ENCODE peak calls at places on chromosomes 2 and 18, in five cellular contexts. X, L, H, G and O are unnamed samples.

GRCh38 chr2:56170536-56170935 is 13.3 kb upstream of the CCDC85A start:
- DNase-seq in L (no peak), H (peak), X (no peak), G (no peak), O (no peak)

GRCh38 chr2:135097532-135098231 is 45.6 kb downstream of the RAB3GAP1 start:
- DNase-seq in H (no peak), L (no peak), X (no peak), G (no peak), O (no peak)

GRCh38 chr2:191710411-191710900 is 32.5 kb downstream of the NABP1 start:
- DNase-seq in H (peak), L (no peak), X (no peak), G (no peak), O (no peak)

GRCh38 chr2:233059797-233060499 is at the start of gene INPP5D:
- DNase-seq in L (no peak), X (peak), H (no peak), G (no peak), O (no peak)

GRCh38 chr2:196248467-196249104 is 77.2 kb upstream of the STK17B start:
- DNase-seq in L (no peak), H (no peak), G (no peak), X (no peak), O (no peak)

GRCh38 chr18:76524900-76525698 is 30.1 kb upstream of the ZNF516 start:
- DNase-seq in X (no peak), G (peak), H (no peak), L (peak), O (peak)

GRCh38 chr2:20577495-20578235 is 73.2 kb downstream of the HS1BP3 start:
- DNase-seq in X (no peak), L (no peak), G (no peak), H (no peak), O (no peak)

GRCh38 chr2:120945091-120945490 is 209.4 kb downstream of the GLI2 start:
- DNase-seq in X (no peak), L (no peak), G (no peak), H (no peak), O (no peak)

GRCh38 chr2:170221317-170222288 is 43.7 kb downstream of the MYO3B start:
- DNase-seq in G (peak), X (no peak), L (peak), H (no peak), O (no peak)

GRCh38 chr2:33321236-33321731 is 155.2 kb upstream of the RASGRP3 start:
- DNase-seq in X (no peak), H (peak), L (no peak), G (no peak), O (no peak)

GRCh38 chr2:43081131-43081745 is 145.2 kb downstream of the ZFP36L2 start:
- DNase-seq in G (no peak), L (no peak), H (no peak), X (no peak), O (no peak)

GRCh38 chr2:112121682-112122254 is 16.4 kb upstream of the FBLN7 start:
- DNase-seq in H (no peak), X (peak), G (peak), L (peak), O (peak)

GRCh38 chr2:98823196-98824166 is 92.5 kb upstream of the MGAT4A start:
- DNase-seq in L (no peak), G (no peak), X (no peak), H (no peak), O (no peak)